ENCODE peak calls at places on chromosomes 6 and 20, in five cellular contexts. One of them, this sample, is unnamed.
A peak's percentile ranks its signal among the peaks of the same experiment; 100 is the strongest.

GRCh38 chr6:83371428-83371827 is 59.4 kb downstream of the ME1 start:
- DNase-seq in omental fat pad: no peak
- DNase-seq in cardiac muscle cell: no peak
- DNase-seq in GM23338: no peak
- DNase-seq in astrocyte of the cerebellum: peak; percentile 55
- DNase-seq in this sample: peak; percentile 55

GRCh38 chr6:149302723-149303122 is 14.8 kb upstream of the TAB2 start:
- DNase-seq in omental fat pad: no peak
- DNase-seq in cardiac muscle cell: no peak
- DNase-seq in GM23338: no peak
- DNase-seq in astrocyte of the cerebellum: no peak
- DNase-seq in this sample: no peak

GRCh38 chr6:116556065-116556464 is 2.5 kb downstream of the CALHM4 start:
- DNase-seq in omental fat pad: no peak
- DNase-seq in cardiac muscle cell: no peak
- DNase-seq in GM23338: no peak
- DNase-seq in astrocyte of the cerebellum: no peak
- DNase-seq in this sample: peak; percentile 76

GRCh38 chr6:118598324-118598723 is 50.2 kb downstream of the PLN start:
- DNase-seq in omental fat pad: no peak
- DNase-seq in cardiac muscle cell: no peak
- DNase-seq in GM23338: no peak
- DNase-seq in astrocyte of the cerebellum: no peak
- DNase-seq in this sample: no peak

GRCh38 chr6:73884540-73884939 is 188.5 kb downstream of the CD109 start:
- DNase-seq in omental fat pad: no peak
- DNase-seq in cardiac muscle cell: no peak
- DNase-seq in GM23338: no peak
- DNase-seq in astrocyte of the cerebellum: no peak
- DNase-seq in this sample: no peak

GRCh38 chr6:170444056-170444505 is 109.0 kb downstream of the PSMB1 start:
- DNase-seq in omental fat pad: no peak
- DNase-seq in cardiac muscle cell: no peak
- DNase-seq in GM23338: no peak
- DNase-seq in astrocyte of the cerebellum: no peak
- DNase-seq in this sample: no peak

GRCh38 chr6:26017567-26017966 is 55.0 kb downstream of the TRIM38 start:
- DNase-seq in omental fat pad: peak; percentile 59
- DNase-seq in cardiac muscle cell: no peak
- DNase-seq in GM23338: peak; percentile 72
- DNase-seq in astrocyte of the cerebellum: no peak
- DNase-seq in this sample: peak; percentile 94

GRCh38 chr20:57106030-57106682 is 160.3 kb downstream of the BMP7 start:
- DNase-seq in omental fat pad: no peak
- DNase-seq in cardiac muscle cell: no peak
- DNase-seq in GM23338: peak; percentile 38
- DNase-seq in astrocyte of the cerebellum: no peak
- DNase-seq in this sample: no peak

GRCh38 chr20:50077818-50078601 is 34.9 kb downstream of the UBE2V1 start:
- DNase-seq in omental fat pad: no peak
- DNase-seq in cardiac muscle cell: no peak
- DNase-seq in GM23338: no peak
- DNase-seq in astrocyte of the cerebellum: no peak
- DNase-seq in this sample: no peak

DNA sequence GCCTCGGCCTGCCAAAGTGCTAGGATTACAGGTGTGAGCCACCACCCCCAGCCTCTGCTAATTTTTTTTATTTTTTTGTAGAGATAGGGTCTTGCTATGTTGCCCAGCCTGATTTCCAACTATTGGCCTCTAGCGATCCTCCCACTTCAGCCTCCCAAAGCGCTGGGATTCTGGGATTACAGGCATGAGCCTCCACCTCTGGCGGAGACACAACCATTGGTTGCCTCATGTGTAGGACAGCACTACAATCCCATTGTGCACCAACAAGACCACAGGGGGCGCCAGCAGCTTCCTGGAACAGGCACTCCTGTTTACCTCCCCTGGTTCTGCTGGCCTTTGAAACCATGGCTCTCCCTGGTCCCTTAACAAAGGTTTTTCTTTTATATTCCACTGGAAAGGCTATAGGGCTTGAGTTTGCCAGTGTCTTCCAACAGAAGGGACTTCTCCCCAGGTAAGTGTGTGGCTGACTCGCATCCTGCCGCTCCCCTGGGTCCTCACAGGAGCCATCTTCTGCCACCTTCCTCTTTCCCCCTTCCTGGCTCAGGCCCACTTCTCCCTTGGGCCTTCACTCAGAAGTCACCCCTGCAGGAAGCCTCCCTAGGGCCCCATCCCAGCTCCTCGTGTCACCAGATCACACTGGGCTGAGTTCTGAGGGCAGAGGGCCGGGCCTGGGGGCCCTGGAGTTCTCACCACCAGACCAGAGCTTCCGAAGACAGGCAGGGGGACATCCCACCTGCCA is 39.2 kb upstream of the TLDC2 start:
- DNase-seq in omental fat pad: no peak
- DNase-seq in cardiac muscle cell: peak; percentile 65
- DNase-seq in GM23338: peak; percentile 96
- DNase-seq in astrocyte of the cerebellum: no peak
- DNase-seq in this sample: peak; percentile 36
- TF ChIP-seq CTCF in omental fat pad: no peak
- TF ChIP-seq CTCF in cardiac muscle cell: peak; percentile 55
- TF ChIP-seq CTCF in GM23338: peak; percentile 89
- TF ChIP-seq CTCF in astrocyte of the cerebellum: peak; percentile 37
- TF ChIP-seq CTCF in this sample: peak; percentile 74

GRCh38 chr6:6646859-6647258 is 58.3 kb downstream of the LY86 start:
- DNase-seq in omental fat pad: no peak
- DNase-seq in cardiac muscle cell: no peak
- DNase-seq in GM23338: peak; percentile 42
- DNase-seq in astrocyte of the cerebellum: no peak
- DNase-seq in this sample: no peak
- TF ChIP-seq CTCF in omental fat pad: no peak
- TF ChIP-seq CTCF in cardiac muscle cell: peak; percentile 6
- TF ChIP-seq CTCF in GM23338: peak; percentile 62
- TF ChIP-seq CTCF in astrocyte of the cerebellum: no peak
- TF ChIP-seq CTCF in this sample: no peak

DNA sequence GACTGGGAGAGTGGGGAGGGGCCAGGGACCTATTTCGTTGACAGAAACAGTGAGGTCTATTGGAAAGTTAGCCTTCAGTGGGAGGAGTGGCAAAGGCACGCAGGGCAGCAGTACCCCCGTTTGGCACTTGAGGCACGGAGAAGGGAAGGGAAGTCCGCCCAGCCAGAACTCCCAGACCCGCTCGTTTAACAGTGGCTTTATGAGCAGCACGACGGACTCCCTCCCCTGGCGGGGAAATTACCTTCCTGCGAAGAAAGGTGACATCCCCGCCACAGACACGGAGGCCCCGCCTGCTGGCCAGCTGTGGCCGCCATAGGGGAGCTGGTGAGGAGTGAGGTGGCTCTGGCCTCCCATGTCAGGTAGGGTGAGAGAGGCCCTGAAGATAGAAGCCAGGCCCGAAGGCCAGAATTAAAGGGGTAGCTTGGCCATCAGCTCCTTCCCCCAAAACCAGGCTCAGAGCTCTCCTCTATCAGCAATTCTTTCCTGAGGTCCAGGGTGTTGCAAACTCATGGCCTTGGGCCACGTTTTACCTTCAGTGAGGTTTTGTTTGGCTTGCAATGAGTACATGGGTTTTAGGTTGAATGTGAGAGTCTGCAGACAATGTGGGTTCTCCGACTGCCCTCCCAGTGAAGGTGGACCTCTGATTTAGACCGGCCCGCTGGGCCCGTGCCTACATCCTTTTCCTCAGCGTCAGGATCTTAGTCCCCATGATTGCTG is 123.7 kb downstream of the MRPL14 start:
- DNase-seq in omental fat pad: no peak
- DNase-seq in cardiac muscle cell: no peak
- DNase-seq in GM23338: peak; percentile 64
- DNase-seq in astrocyte of the cerebellum: no peak
- DNase-seq in this sample: no peak
- TF ChIP-seq CTCF in omental fat pad: no peak
- TF ChIP-seq CTCF in cardiac muscle cell: no peak
- TF ChIP-seq CTCF in GM23338: peak; percentile 2
- TF ChIP-seq CTCF in astrocyte of the cerebellum: no peak
- TF ChIP-seq CTCF in this sample: no peak

GRCh38 chr6:49423817-49424216 is 39.2 kb downstream of the MMUT start:
- DNase-seq in omental fat pad: no peak
- DNase-seq in cardiac muscle cell: no peak
- DNase-seq in GM23338: peak; percentile 23
- DNase-seq in astrocyte of the cerebellum: no peak
- DNase-seq in this sample: peak; percentile 10
- TF ChIP-seq CTCF in omental fat pad: no peak
- TF ChIP-seq CTCF in cardiac muscle cell: peak; percentile 19
- TF ChIP-seq CTCF in GM23338: peak; percentile 49
- TF ChIP-seq CTCF in astrocyte of the cerebellum: no peak
- TF ChIP-seq CTCF in this sample: peak; percentile 73

DNA sequence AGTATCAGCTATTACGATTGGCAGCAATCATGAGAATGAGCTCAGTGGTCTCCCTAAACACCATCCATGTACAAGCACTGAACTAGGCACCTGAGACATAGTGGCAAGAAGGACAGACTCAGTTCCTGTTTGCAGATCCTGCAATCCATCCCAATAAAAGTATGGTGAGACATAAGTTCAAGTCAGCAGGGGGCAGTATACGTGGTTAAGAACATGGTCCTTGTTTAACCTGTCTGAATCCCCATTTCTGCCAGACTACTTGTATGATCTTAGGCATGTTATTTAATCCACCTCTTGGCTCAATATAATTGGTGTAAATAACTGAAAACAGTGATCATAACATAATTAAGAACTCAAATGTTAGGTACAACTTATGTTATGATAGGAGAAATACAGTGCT is 33.2 kb upstream of the PNISR start:
- DNase-seq in omental fat pad: no peak
- DNase-seq in cardiac muscle cell: peak; percentile 4
- DNase-seq in GM23338: peak; percentile 85
- DNase-seq in astrocyte of the cerebellum: no peak
- DNase-seq in this sample: peak; percentile 40
- TF ChIP-seq CTCF in omental fat pad: no peak
- TF ChIP-seq CTCF in cardiac muscle cell: peak; percentile 27
- TF ChIP-seq CTCF in GM23338: peak; percentile 64
- TF ChIP-seq CTCF in astrocyte of the cerebellum: peak; percentile 10
- TF ChIP-seq CTCF in this sample: peak; percentile 75

GRCh38 chr6:108518714-108519576 is 41.8 kb upstream of the FOXO3 start:
- DNase-seq in omental fat pad: no peak
- DNase-seq in cardiac muscle cell: no peak
- DNase-seq in GM23338: peak; percentile 76
- DNase-seq in astrocyte of the cerebellum: no peak
- DNase-seq in this sample: peak; percentile 27
- TF ChIP-seq CTCF in omental fat pad: no peak
- TF ChIP-seq CTCF in cardiac muscle cell: peak; percentile 55
- TF ChIP-seq CTCF in GM23338: peak; percentile 81
- TF ChIP-seq CTCF in astrocyte of the cerebellum: peak; percentile 66
- TF ChIP-seq CTCF in this sample: peak; percentile 79

GRCh38 chr20:46152824-46153586 is 34.9 kb downstream of the CD40 start:
- DNase-seq in omental fat pad: no peak
- DNase-seq in cardiac muscle cell: no peak
- DNase-seq in GM23338: no peak
- DNase-seq in astrocyte of the cerebellum: no peak
- DNase-seq in this sample: no peak
- TF ChIP-seq CTCF in omental fat pad: no peak
- TF ChIP-seq CTCF in cardiac muscle cell: no peak
- TF ChIP-seq CTCF in GM23338: no peak
- TF ChIP-seq CTCF in astrocyte of the cerebellum: no peak
- TF ChIP-seq CTCF in this sample: no peak

GRCh38 chr6:137165375-137166246 is 7.8 kb downstream of the IL22RA2 start:
- DNase-seq in omental fat pad: no peak
- DNase-seq in cardiac muscle cell: no peak
- DNase-seq in GM23338: no peak
- DNase-seq in astrocyte of the cerebellum: no peak
- DNase-seq in this sample: peak; percentile 26
- TF ChIP-seq CTCF in omental fat pad: no peak
- TF ChIP-seq CTCF in cardiac muscle cell: peak; percentile 23
- TF ChIP-seq CTCF in GM23338: peak; percentile 38
- TF ChIP-seq CTCF in astrocyte of the cerebellum: no peak
- TF ChIP-seq CTCF in this sample: peak; percentile 76

DNA sequence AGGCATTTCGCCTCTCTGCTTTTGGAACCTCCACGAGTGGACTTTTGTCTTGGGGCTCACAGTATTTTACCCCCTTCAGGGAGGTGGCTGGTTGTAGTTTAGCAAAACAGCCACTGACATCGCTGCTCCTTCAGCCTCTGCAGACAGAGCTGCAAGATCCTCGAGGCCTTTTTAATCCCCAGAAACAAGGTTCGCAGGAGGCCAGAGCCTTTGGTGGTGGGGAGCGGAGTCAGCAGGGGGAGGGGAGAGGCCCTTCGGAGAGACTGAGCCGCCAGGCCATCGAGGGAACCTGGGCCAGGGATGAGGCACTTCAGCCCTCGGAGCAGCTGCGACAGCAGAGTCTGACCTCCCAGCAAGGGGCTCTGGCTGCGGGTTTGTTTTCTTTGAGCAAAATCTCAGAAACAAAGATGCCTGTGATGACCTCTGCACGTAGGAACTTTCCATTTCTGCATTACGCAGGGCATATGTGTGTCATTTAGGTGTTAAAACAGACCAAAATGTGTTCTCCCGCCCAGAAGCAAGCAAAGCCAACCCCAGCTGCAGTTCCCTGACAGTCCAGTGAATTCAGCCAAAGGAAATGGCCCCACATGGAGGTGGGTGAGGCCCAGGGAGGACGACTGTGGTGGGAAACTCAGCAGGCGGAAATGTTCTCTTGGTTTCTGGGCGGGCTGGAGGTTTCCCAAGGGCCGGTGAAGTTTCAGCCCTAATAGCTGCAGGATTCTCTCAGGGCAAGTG is 171.1 kb upstream of the SULF2 start:
- DNase-seq in omental fat pad: no peak
- DNase-seq in cardiac muscle cell: no peak
- DNase-seq in GM23338: no peak
- DNase-seq in astrocyte of the cerebellum: peak; percentile 52
- DNase-seq in this sample: no peak
- TF ChIP-seq CTCF in omental fat pad: no peak
- TF ChIP-seq CTCF in cardiac muscle cell: no peak
- TF ChIP-seq CTCF in GM23338: no peak
- TF ChIP-seq CTCF in astrocyte of the cerebellum: no peak
- TF ChIP-seq CTCF in this sample: no peak